ENCODE peak calls at places on chromosomes 7 and 10, in nine cellular contexts. G, L, Z, V, N, Q, B, J and A are unnamed samples.

GRCh38 chr7:150909192-150909591 is 56.9 kb downstream of the AOC1 start:
- DNase-seq in G (no peak), L (no peak), Z (no peak), V (no peak), N (no peak), Q (peak), B (no peak), J (no peak), A (no peak)

GRCh38 chr10:100895346-100895745 is 17.4 kb upstream of the SLF2 start:
- DNase-seq in G (no peak), L (no peak), Z (no peak), V (no peak), N (peak), Q (no peak), B (peak), J (no peak), A (peak)

GRCh38 chr10:114337510-114338462 is 66.5 kb downstream of the AFAP1L2 start:
- DNase-seq in G (no peak), L (peak), Z (no peak), V (no peak), N (no peak), Q (no peak), B (no peak), J (no peak), A (no peak)

GRCh38 chr7:94304878-94305277 is 89.8 kb upstream of the COL1A2 start:
- DNase-seq in G (no peak), L (no peak), Z (no peak), V (no peak), N (no peak), Q (no peak), B (no peak), J (no peak), A (no peak)

GRCh38 chr7:42107484-42107883 is 129.5 kb downstream of the GLI3 start:
- DNase-seq in G (no peak), L (peak), Z (no peak), V (no peak), N (peak), Q (no peak), B (no peak), J (no peak), A (no peak)

GRCh38 chr10:52437205-52437646 is 123.1 kb downstream of the DKK1 start:
- DNase-seq in G (no peak), L (no peak), Z (no peak), V (no peak), N (no peak), Q (no peak), B (no peak), J (no peak), A (no peak)

GRCh38 chr7:75872073-75872782 is 6.6 kb upstream of the RHBDD2 start:
- DNase-seq in G (no peak), L (no peak), Z (no peak), V (no peak), N (no peak), Q (no peak), B (no peak), J (no peak), A (no peak)

GRCh38 chr7:70646551-70647248 is 485.2 kb upstream of the GALNT17 start:
- DNase-seq in G (no peak), L (no peak), Z (no peak), V (peak), N (no peak), Q (no peak), B (no peak), J (no peak), A (no peak)

GRCh38 chr10:110840225-110840922 is 31.4 kb upstream of the PDCD4 start:
- DNase-seq in G (peak), L (no peak), Z (peak), V (no peak), N (no peak), Q (no peak), B (peak), J (no peak), A (no peak)

GRCh38 chr10:97355571-97355975 is 21.0 kb upstream of the FRAT2 start:
- DNase-seq in G (no peak), L (peak), Z (no peak), V (no peak), N (no peak), Q (no peak), B (peak), J (no peak), A (no peak)

GRCh38 chr10:73950569-73950968 is 39.6 kb downstream of the PLAU start:
- DNase-seq in G (no peak), L (peak), Z (no peak), V (no peak), N (no peak), Q (no peak), B (no peak), J (no peak), A (no peak)

GRCh38 chr7:121180436-121181063 is 148.2 kb upstream of the WNT16 start:
- DNase-seq in G (no peak), L (no peak), Z (no peak), V (no peak), N (no peak), Q (no peak), B (no peak), J (no peak), A (no peak)

GRCh38 chr7:32588657-32589056 is 93.4 kb downstream of the AVL9 start:
- DNase-seq in G (no peak), L (no peak), Z (no peak), V (no peak), N (no peak), Q (no peak), B (no peak), J (no peak), A (no peak)

GRCh38 chr7:157926107-157926506 is 589.3 kb downstream of the DNAJB6 start:
- DNase-seq in G (no peak), L (no peak), Z (no peak), V (no peak), N (no peak), Q (no peak), B (no peak), J (no peak), A (no peak)

GRCh38 chr7:84924341-84924740 is 262.5 kb downstream of the SEMA3D start:
- DNase-seq in G (no peak), L (no peak), Z (no peak), V (no peak), N (no peak), Q (no peak), B (no peak), J (no peak), A (no peak)

GRCh38 chr10:48788551-48788950 is 103.9 kb downstream of the WDFY4 start:
- DNase-seq in G (no peak), L (no peak), Z (no peak), V (no peak), N (no peak), Q (no peak), B (no peak), J (no peak), A (no peak)

GRCh38 chr10:35574924-35575352 is 30.2 kb upstream of the GJD4 start:
- DNase-seq in G (no peak), L (peak), Z (no peak), V (no peak), N (no peak), Q (no peak), B (no peak), J (no peak), A (no peak)

GRCh38 chr7:39187130-39187529 is 209.4 kb downstream of the POU6F2 start:
- DNase-seq in G (no peak), L (no peak), Z (no peak), V (no peak), N (no peak), Q (no peak), B (no peak), J (no peak), A (no peak)

GRCh38 chr10:117373848-117374505 is 1.3 kb downstream of the PDZD8 start:
- DNase-seq in G (no peak), L (no peak), Z (peak), V (peak), N (peak), Q (peak), B (peak), J (peak), A (peak)

GRCh38 chr10:119737827-119738226 is 12.0 kb downstream of the INPP5F start:
- DNase-seq in G (no peak), L (no peak), Z (no peak), V (no peak), N (no peak), Q (no peak), B (peak), J (no peak), A (no peak)

GRCh38 chr7:151051108-151051507 is 2.8 kb downstream of the ASIC3 start:
- DNase-seq in G (no peak), L (peak), Z (peak), V (peak), N (no peak), Q (peak), B (peak), J (peak), A (peak)

GRCh38 chr7:103074519-103075336 is at the start of the genes ARMC10 and FBXL13:
- DNase-seq in G (peak), L (peak), Z (peak), V (peak), N (peak), Q (peak), B (peak), J (peak), A (peak)